ENCODE peak calls at places on chromosome 19, in seven cellular contexts. S is tibial artery, T is left ventricle myocardium inferior, M is PC-9, P is transverse colon, D is A549, O is OCI-LY7. Q is an unnamed sample. For H3K4me1, the result is how much of the 10 kb centered on the place peaks cover.

GRCh38 chr19:58395979-58396627 is 647 bp downstream of the RNF225 start:
- DNase-seq in S (no peak), T (no peak), M (no peak), P (no peak), D (no peak), O (no peak), Q (no peak)

GRCh38 chr19:28482221-28482620 is 730.7 kb downstream of the UQCRFS1 start:
- DNase-seq in S (no peak), T (no peak), M (no peak), P (no peak), D (peak), O (no peak), Q (no peak)

GRCh38 chr19:44071824-44072542 is at the start of gene ZNF284:
- DNase-seq in S (peak), T (peak), M (peak), P (peak), D (peak), O (no peak), Q (peak)

GRCh38 chr19:48615145-48616040 is 517 bp upstream of the FAM83E start:
- DNase-seq in S (peak), T (no peak), M (no peak), P (no peak), D (no peak), O (no peak), Q (no peak)

GRCh38 chr19:29886535-29886934 is 55.5 kb upstream of the URI1 start:
- DNase-seq in S (no peak), T (no peak), M (no peak), P (no peak), D (no peak), O (no peak), Q (no peak)

GRCh38 chr19:48735031-48735615 is 5.3 kb downstream of the RASIP1 start:
- DNase-seq in S (no peak), T (no peak), M (peak), P (peak), D (peak), O (no peak), Q (no peak)

GRCh38 chr19:12695997-12696365 is 450 bp downstream of the FBXW9 start:
- DNase-seq in S (no peak), T (no peak), M (no peak), P (no peak), D (no peak), O (peak), Q (no peak)

GRCh38 chr19:47595937-47596336 is 13.0 kb upstream of the BICRA start:
- DNase-seq in S (no peak), T (no peak), M (no peak), P (no peak), D (no peak), O (no peak), Q (no peak)

GRCh38 chr19:5967994-5968430 is 9.9 kb downstream of the RANBP3 start:
- DNase-seq in S (peak), T (peak), M (no peak), P (peak), D (peak), O (peak), Q (peak)

GRCh38 chr19:5692785-5693194 is 2.7 kb downstream of the RPL36 start:
- DNase-seq in S (no peak), T (no peak), M (no peak), P (no peak), D (peak), O (no peak), Q (no peak)

GRCh38 chr19:10289836-10290438 is at the start of gene ICAM5:
- DNase-seq in S (no peak), T (no peak), M (no peak), P (peak), D (peak), O (peak), Q (no peak)

GRCh38 chr19:15252398-15253018 is 20.3 kb upstream of the EPHX3 start:
- DNase-seq in S (peak), T (no peak), M (no peak), P (no peak), D (peak), O (no peak), Q (no peak)

GRCh38 chr19:12840091-12841079 is 2.1 kb downstream of the MAST1 start:
- DNase-seq in S (no peak), T (peak), M (peak), P (peak), D (peak), O (peak), Q (peak)

GRCh38 chr19:39448271-39448670 is 2.9 kb downstream of the SUPT5H start:
- DNase-seq in S (no peak), T (no peak), M (peak), P (no peak), D (no peak), O (peak), Q (no peak)

GRCh38 chr19:24059572-24060295 is 27.3 kb upstream of the ZNF254 start:
- DNase-seq in S (no peak), T (no peak), M (peak), P (no peak), D (no peak), O (no peak), Q (no peak)

GRCh38 chr19:31499281-31499680 is 150.0 kb upstream of the TSHZ3 start:
- DNase-seq in S (no peak), T (no peak), M (no peak), P (no peak), D (no peak), O (no peak), Q (no peak)

GRCh38 chr19:31501427-31502195 is 152.4 kb upstream of the TSHZ3 start:
- DNase-seq in S (no peak), T (no peak), M (no peak), P (no peak), D (no peak), O (no peak), Q (no peak)

GRCh38 chr19:31500921-31501320 is 151.7 kb upstream of the TSHZ3 start:
- DNase-seq in S (no peak), T (no peak), M (no peak), P (no peak), D (no peak), O (no peak), Q (no peak)

GRCh38 chr19:31499826-31500539 is 150.7 kb upstream of the TSHZ3 start:
- DNase-seq in S (no peak), T (no peak), M (no peak), P (no peak), D (no peak), O (no peak), Q (no peak)

DNA sequence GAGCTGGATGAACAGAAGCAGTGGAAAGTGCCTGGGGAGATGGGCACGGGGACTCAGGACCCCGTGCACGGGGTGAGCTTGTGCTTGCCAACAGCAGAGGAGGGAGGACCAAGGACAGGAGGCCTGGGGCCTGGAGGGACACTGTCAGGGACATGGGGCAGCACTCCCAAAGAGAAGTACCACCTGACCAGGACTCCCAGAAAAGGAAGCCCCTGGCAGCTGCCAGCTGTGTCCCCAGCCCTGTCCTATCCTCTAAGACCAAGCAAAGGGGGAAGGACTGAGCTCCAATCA is 151.2 kb upstream of the TSHZ3 start:
- DNase-seq in S (no peak), T (no peak), M (no peak), P (no peak), D (no peak), O (no peak), Q (no peak)
- H3K4me1 ChIP-seq in S (under half), T (under half), M (under half), P (under half), D (under half), O (under half), Q (under half)

DNA sequence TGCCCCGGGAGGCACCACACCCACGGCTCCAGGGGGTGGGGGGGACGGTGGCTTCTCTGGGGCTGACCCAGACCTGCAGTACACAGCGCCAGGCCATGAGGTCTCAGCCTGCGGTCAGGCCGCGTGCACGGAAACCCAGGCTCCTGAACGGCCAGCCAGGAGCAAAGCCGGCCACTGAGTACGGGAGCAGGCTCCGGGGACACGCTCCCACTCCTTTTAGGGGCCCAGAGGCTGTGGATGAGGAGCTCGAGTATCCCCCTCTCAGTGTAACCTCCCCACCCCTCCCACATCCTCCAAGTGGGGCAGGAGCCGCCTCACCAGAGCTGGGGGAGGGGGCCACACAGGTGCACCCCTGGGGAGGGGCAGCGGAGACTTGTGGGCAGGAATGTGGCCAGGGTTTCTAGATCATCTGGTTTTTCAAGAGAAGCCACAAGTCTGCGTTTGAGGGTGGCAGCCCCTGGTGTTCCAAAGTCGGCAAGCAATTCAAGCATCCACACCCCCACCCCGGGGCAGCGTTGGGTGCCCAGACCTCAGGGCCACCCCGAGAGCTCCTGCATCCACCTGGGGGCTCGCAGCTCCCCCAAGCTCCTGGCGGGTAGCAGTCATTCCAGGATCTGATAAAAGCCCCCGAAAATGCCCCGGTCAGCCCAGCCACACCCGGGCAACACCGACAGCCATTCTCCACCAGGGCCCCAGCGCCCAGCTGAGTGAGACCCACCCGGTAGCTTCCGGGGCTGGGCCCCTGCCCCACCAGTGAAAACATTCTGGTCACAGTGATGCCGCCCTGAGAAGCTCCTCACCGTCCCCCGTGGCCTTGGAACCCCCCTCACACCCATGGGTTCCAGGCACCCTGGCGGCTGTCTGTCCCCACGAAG is 6.1 kb downstream of the SBNO2 start:
- DNase-seq in S (no peak), T (no peak), M (peak), P (no peak), D (no peak), O (no peak), Q (no peak)
- H3K4me3 ChIP-seq in S (no peak), T (no peak), M (peak), P (no peak), D (peak), O (no peak), Q (no peak)

DNA sequence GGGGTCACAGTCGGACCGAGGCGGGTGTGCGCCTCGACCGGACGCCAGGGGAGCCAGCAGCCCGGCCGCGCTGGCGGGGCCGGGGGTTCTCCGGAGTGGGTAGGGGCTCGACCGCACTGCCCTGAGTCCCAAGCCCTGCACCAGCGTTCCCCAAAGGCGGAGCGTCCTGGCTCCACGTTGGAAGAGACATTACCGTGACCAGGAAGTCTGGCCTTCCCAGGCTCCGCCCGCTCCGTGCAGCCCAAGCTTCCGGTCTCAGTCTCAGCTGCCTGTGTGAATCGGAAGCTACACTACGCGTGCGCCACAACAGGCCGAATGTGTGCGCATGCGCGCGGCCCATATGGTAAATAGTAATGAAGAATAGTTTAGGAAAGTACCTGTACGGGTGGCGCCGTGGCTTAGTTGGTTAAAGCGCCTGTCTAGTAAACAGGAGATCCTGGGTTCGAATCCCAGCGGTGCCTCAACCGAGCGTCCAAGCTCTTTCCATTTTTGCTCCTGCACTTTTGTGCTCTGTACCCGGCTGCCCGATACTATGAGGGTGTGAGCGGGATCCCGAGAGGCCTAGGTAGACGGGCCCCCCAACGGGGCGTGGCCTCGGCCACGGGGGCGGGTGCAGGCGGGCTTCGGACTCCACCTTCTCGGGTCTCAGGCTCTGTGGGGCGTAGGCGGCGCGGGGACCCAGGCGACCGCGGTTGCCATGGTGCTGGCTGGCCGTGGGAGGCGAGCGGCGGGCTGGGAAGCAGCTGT is 17.3 kb upstream of the LRP3 start:
- DNase-seq in S (peak), T (peak), M (peak), P (peak), D (peak), O (peak), Q (peak)
- TF ChIP-seq CTCF in S (peak), T (peak), M (peak), P (peak), D (no peak), O (no peak), Q (peak)

DNA sequence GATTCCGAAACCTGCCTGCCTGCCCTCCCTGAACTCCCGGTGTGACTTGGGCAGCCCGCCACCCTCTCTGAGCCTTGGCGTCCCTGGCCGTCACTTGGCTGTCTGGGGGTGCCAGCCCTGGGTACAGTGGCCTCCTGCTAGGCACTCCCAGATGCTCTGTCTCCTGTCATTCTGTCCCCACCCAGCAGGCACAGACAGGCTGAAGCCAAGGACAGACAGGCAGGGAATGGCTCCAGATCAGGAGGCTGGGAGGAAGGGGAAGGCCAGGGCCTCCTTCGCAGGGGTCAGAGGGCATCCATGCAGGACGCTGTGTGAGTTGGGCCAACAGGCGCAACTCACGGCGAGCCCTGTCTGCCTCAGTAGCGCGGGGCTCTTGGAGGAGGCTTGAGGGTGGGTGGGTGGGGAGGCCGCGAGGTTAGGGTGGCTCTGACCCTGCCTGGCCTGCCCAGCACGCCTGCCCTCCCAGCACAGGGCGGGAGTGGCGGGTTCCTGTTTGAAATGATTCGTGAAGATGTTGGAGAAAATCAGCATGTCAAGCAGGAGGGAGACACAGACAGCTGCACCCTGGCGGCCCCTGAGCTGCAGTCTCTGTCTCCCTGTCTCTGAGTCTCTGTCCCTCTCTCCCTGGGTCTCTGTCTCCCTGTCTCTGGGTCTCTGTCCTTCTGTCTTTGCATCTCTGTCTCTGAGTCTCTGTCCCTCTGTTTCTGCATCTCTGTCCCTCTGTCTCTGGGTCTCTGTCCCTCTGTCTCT is 19.7 kb downstream of the KLHL26 start:
- DNase-seq in S (no peak), T (no peak), M (peak), P (no peak), D (no peak), O (no peak), Q (no peak)
- H3K4me1 ChIP-seq in S (half or more), T (half or more), M (under half), P (under half), D (under half), O (under half), Q (under half)

DNA sequence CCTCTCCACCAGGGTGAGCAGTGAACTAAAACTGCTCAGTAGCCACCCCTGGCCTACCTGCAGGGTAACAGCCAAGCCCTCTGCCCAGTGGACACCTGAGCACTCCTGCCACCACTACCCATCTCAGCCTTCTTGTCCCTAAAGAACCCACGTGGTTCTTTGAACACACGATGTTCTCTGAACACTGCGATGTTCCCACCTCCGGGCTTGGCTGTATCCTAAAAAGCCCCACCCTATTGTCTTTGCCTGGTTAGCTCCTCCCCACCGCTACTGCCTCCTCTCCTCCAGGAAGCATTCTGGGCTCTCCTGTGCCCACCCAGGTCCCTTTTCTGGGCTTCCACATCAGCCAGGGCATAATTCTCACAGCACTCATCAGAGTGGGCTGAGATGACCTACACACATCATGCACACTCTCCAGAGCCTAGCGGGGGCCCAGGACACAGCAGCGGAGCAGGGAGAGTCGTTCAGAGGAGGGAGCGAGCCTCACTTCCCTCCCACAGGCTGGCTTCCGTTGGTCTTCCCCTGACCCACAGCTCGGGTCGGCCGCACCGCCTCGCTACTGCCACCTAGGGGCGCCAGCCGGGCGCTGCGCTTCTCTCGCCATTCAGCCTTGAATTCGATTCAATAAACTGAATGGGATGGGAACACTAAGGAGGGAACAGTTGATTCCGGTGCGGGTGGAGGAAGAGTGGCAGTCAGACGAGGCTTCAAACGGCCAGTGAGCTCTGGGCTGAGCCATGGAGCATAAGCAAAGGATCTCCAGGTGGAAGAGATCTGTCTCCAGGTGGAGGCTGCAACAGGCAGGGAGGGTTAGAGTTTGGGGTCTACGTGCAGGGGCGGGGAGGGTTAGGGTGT is 3.2 kb downstream of the ELAVL1 start:
- DNase-seq in S (peak), T (peak), M (peak), P (peak), D (peak), O (peak), Q (peak)
- H3K4me3 ChIP-seq in S (peak), T (peak), M (peak), P (no peak), D (no peak), O (peak), Q (no peak)

GRCh38 chr19:4660181-4660791 is 9.9 kb downstream of the MYDGF start:
- DNase-seq in S (no peak), T (no peak), M (no peak), P (peak), D (peak), O (peak), Q (no peak)
- TF ChIP-seq CTCF in S (no peak), T (peak), M (no peak), P (peak), D (peak), O (peak), Q (no peak)

GRCh38 chr19:55032170-55032569 is 5.9 kb downstream of the GP6 start:
- DNase-seq in S (no peak), T (no peak), M (no peak), P (no peak), D (no peak), O (no peak), Q (no peak)
- H3K4me1 ChIP-seq in S (under half), T (under half), M (under half), P (under half), D (under half), O (under half), Q (under half)